ENCODE peak calls at places on chromosomes 16 and 17, in four cellular contexts. M is ovary, L is cardiac fibroblast, N is GM06990. V is an unnamed sample.
A peak's percentile ranks its signal among the peaks of the same experiment; 100 is the strongest.

GRCh38 chr17:21513012-21513570 is 136.9 kb downstream of the KCNJ12 start:
- DNase-seq in M (peak; percentile 69), L (peak; percentile 75), N (peak; percentile 54), V (peak; percentile 71)

GRCh38 chr16:28526201-28527099 is 12.3 kb downstream of the NUPR1 start:
- DNase-seq in M (no peak), L (no peak), N (no peak), V (no peak)

GRCh38 chr17:68539536-68540469 is 27.6 kb downstream of the PRKAR1A start:
- DNase-seq in M (peak; percentile 31), L (peak; percentile 62), N (peak; percentile 15), V (peak; percentile 52)

GRCh38 chr16:51441331-51441730 is 290.3 kb upstream of the SALL1 start:
- DNase-seq in M (no peak), L (no peak), N (no peak), V (no peak)

GRCh38 chr17:9206160-9206988 is 185.1 kb downstream of the NTN1 start:
- DNase-seq in M (peak; percentile 29), L (no peak), N (no peak), V (no peak)

GRCh38 chr17:51029568-51030463 is 90.9 kb downstream of the SPAG9 start:
- DNase-seq in M (no peak), L (peak; percentile 52), N (peak; percentile 14), V (peak; percentile 86)

GRCh38 chr17:41724476-41725030 is 9.9 kb downstream of the HAP1 start:
- DNase-seq in M (no peak), L (no peak), N (no peak), V (no peak)

GRCh38 chr16:75931043-75931442 is 204.8 kb upstream of the CPHXL start:
- DNase-seq in M (no peak), L (peak; percentile 8), N (no peak), V (peak; percentile 74)

GRCh38 chr17:54307326-54307725 is 484.6 kb downstream of the KIF2B start:
- DNase-seq in M (no peak), L (no peak), N (no peak), V (no peak)

GRCh38 chr16:1335996-1336395 is 2.6 kb downstream of the BAIAP3 start:
- DNase-seq in M (no peak), L (no peak), N (no peak), V (no peak)

GRCh38 chr16:56711862-56712261 is 18.1 kb upstream of the NUP93 start:
- DNase-seq in M (no peak), L (no peak), N (no peak), V (no peak)

GRCh38 chr16:48720266-48720665 is 110.3 kb upstream of the N4BP1 start:
- DNase-seq in M (no peak), L (no peak), N (no peak), V (no peak)

GRCh38 chr16:79408355-79408754 is 192.2 kb downstream of the MAF start:
- DNase-seq in M (no peak), L (no peak), N (no peak), V (no peak)

GRCh38 chr17:5282639-5283217 is 644 bp downstream of the RABEP1 start:
- DNase-seq in M (peak; percentile 27), L (peak; percentile 17), N (peak; percentile 22), V (peak; percentile 29)

GRCh38 chr16:3383045-3383448 is 17.8 kb downstream of the ZSCAN32 start:
- DNase-seq in M (no peak), L (no peak), N (peak; percentile 18), V (no peak)

GRCh38 chr17:15411556-15412198 is 55.7 kb downstream of the CDRT4 start:
- DNase-seq in M (no peak), L (peak; percentile 25), N (no peak), V (no peak)

GRCh38 chr17:15409721-15410247 is 57.6 kb downstream of the CDRT4 start:
- DNase-seq in M (peak; percentile 71), L (peak; percentile 96), N (no peak), V (peak; percentile 95)

GRCh38 chr17:15406081-15406480 is 61.3 kb downstream of the CDRT4 start:
- DNase-seq in M (no peak), L (peak; percentile 35), N (no peak), V (no peak)

GRCh38 chr17:15405016-15405415 is 62.4 kb downstream of the CDRT4 start:
- DNase-seq in M (no peak), L (no peak), N (no peak), V (no peak)

GRCh38 chr17:15408803-15409202 is 58.6 kb downstream of the CDRT4 start:
- DNase-seq in M (no peak), L (no peak), N (no peak), V (no peak)
- H3K4me3 ChIP-seq in M (no peak overlapping the region), L (no peak overlapping the region), N (no peak overlapping the region), V (no peak overlapping the region)

GRCh38 chr17:28579526-28579925 is 2.8 kb upstream of the ALDOC start:
- DNase-seq in M (no peak), L (no peak), N (no peak), V (no peak)

GRCh38 chr17:28584434-28584833 is 7.7 kb upstream of the ALDOC start:
- DNase-seq in M (no peak), L (no peak), N (no peak), V (no peak)

GRCh38 chr17:28580925-28581324 is 4.2 kb upstream of the ALDOC start:
- DNase-seq in M (no peak), L (no peak), N (no peak), V (no peak)

GRCh38 chr17:28585891-28586290 is 9.2 kb upstream of the ALDOC start:
- DNase-seq in M (no peak), L (no peak), N (no peak), V (no peak)

DNA sequence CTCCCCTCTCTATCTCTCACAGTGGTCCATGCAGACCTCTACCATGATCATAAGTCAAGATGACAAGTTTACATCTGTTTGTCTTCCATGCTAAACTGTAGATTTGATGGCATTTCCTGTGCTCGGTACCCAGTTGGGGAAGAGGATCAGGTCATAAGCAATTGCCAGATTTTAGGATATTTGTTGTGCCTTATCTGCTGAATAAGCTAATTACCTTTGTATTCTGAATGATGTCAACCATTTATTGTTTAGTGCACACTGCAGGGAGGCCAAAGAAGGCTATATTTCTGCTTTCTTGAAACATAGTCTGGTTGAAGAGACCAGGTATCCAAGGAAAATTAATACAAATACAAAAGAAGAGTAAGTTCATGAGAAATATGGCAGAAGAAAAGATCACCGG is 5.8 kb upstream of the ALDOC start:
- DNase-seq in M (no peak), L (no peak), N (no peak), V (no peak)
- H3K4me3 ChIP-seq in M (no peak overlapping the region), L (no peak overlapping the region), N (no peak overlapping the region), V (no peak overlapping the region)

DNA sequence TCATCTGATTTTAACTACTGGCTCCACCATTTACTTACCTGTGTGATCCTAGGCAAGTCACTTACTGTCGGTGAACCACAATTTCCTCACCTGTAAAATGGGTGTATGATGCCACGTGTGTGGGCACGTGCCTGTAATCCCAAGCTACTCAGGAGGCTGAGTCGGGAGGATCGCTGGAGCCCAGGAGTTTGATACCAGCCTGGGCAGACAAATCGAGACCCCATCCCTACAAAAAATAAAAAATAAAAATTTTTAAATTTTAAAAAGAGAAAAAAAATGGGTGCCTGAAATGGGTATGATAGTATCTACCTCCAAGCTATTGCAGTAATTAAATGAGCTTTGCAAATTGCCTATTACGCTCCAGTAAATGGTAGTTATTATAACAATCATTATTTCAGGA is 225.3 kb downstream of the CCDC182 start:
- DNase-seq in M (no peak), L (no peak), N (no peak), V (no peak)
- H3K4me3 ChIP-seq in M (no peak overlapping the region), L (no peak overlapping the region), N (no peak overlapping the region), V (no peak overlapping the region)

GRCh38 chr16:29678691-29679267 is at the start of gene QPRT:
- DNase-seq in M (peak; percentile 71), L (peak; percentile 83), N (peak; percentile 55), V (peak; percentile 90)
- H3K4me3 ChIP-seq in M (peak within 1 kb of the TSS; percentile 37), L (peak within 1 kb of the TSS; percentile 51), N (peak within 1 kb of the TSS; percentile 60), V (peak within 1 kb of the TSS; percentile 82)

GRCh38 chr17:74763565-74764387 is 12.4 kb downstream of the NAT9 start:
- DNase-seq in M (no peak), L (no peak), N (no peak), V (no peak)
- H3K4me3 ChIP-seq in M (no peak overlapping the region), L (no peak overlapping the region), N (no peak overlapping the region), V (no peak overlapping the region)

DNA sequence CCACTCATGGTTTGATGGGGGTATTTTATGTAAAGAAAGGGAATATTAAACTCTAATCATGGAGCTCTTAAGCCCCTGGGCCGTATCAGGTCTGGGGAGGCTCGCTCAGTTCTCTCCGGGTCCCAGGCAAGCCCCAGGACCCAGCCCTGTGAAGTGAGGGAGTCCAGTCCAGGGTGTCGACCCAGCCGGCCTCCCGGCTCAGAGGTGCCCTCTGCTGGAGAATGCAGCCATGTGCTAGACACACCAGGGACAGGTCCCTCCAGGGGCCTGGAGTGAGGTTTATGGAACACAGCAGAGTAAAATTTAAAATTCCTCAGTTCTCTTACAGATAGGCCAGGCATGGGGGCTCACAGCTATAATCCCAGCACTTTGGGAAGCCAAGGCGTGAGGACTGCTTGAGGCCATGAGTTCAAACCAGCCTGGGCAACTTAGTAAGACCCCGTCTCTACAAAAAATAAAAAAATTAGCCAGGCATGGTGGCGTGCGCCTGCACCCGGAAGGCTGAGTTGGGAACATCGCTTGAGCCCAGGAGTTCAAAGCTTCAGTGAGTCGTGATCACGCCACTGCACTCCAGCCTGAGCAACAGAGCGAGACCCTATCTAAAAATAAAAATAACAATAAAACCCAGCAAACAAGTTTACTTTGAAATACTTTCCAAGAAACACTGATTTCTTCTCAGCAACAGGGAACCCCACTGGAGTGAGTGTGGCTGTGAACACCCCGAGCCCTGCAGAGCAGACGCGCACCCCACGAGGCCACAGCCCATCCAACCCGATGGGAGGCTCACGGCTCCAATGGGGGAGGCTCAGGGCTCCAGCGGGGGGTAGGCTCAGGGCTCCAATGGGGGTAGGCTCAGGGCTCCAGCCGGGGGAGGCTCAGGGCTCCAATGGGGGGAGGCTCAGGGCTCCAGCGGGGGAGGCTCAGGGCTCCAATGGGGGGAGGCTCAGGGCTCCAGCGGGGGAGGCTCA is 72.2 kb downstream of the ZNF778 start:
- DNase-seq in M (peak; percentile 71), L (peak; percentile 72), N (peak; percentile 51), V (peak; percentile 58)
- H3K4me3 ChIP-seq in M (no peak overlapping the region), L (no peak overlapping the region), N (no peak overlapping the region), V (no peak overlapping the region)

GRCh38 chr17:17019891-17020456 is 22.3 kb upstream of the MPRIP start:
- DNase-seq in M (no peak), L (no peak), N (no peak), V (no peak)

GRCh38 chr17:17022011-17022800 is 20.1 kb upstream of the MPRIP start:
- DNase-seq in M (no peak), L (no peak), N (no peak), V (no peak)

GRCh38 chr17:17021194-17021863 is 20.9 kb upstream of the MPRIP start:
- DNase-seq in M (no peak), L (peak; percentile 57), N (no peak), V (no peak)

GRCh38 chr17:17019430-17019762 is 22.9 kb upstream of the MPRIP start:
- DNase-seq in M (no peak), L (no peak), N (no peak), V (no peak)

DNA sequence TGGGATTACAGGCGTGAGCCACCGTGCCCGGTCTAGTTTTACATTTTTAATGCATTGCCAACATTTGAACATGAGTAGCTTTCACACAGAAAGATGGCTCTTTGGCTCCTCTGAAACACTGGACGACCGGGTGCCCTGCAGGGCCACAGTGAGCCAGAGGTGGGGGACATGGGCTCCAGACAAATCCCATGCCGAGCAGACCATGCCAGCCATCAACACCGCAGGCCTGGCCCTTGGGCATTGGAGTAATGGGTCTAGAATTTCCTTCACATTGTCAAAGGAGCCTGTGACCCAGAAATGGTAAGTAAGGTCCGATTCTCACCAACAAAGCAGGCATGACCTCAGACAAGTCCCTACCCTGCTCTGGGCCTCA is 21.4 kb upstream of the MPRIP start:
- DNase-seq in M (no peak), L (no peak), N (no peak), V (no peak)
- H3K4me3 ChIP-seq in M (no peak overlapping the region), L (no peak overlapping the region), N (no peak overlapping the region), V (no peak overlapping the region)

V was measured in fibroblast of villous mesenchyme.